ENCODE peak calls at places on chromosomes 6 and 20, in four cellular contexts. S is K562, P is HepG2, L is HCT116. K is an unnamed sample.

GRCh38 chr20:12875510-12875909 is 133.3 kb upstream of the SPTLC3 start:
- DNase-seq in L (no peak), S (no peak), P (peak; percentile 35), K (no peak)

GRCh38 chr20:397432-398237 is 10.5 kb upstream of the RBCK1 start:
- DNase-seq in P (no peak), S (no peak), L (no peak), K (no peak)

GRCh38 chr20:22810626-22811559 is 224.2 kb upstream of the SSTR4 start:
- DNase-seq in L (no peak), S (no peak), P (no peak), K (no peak)

GRCh38 chr20:25218492-25218891 is 23.0 kb downstream of the ENTPD6 start:
- DNase-seq in L (no peak), P (no peak), S (no peak), K (no peak)

GRCh38 chr20:24984963-24985640 is 7.4 kb downstream of the APMAP start:
- DNase-seq in L (no peak), P (no peak), S (no peak), K (no peak)

GRCh38 chr6:131367206-131367873 is 205.7 kb upstream of the ARG1 start:
- DNase-seq in S (no peak), P (peak; percentile 32), L (no peak), K (no peak)

GRCh38 chr20:57888591-57888990 is 178.8 kb upstream of the PMEPA1 start:
- DNase-seq in S (no peak), L (no peak), P (no peak), K (no peak)

GRCh38 chr20:4797275-4797674 is 75.6 kb downstream of the PRND start:
- DNase-seq in S (no peak), P (no peak), L (no peak), K (no peak)

GRCh38 chr20:11168026-11168425 is 494.2 kb upstream of the JAG1 start:
- DNase-seq in P (no peak), L (no peak), S (no peak), K (no peak)

DNA sequence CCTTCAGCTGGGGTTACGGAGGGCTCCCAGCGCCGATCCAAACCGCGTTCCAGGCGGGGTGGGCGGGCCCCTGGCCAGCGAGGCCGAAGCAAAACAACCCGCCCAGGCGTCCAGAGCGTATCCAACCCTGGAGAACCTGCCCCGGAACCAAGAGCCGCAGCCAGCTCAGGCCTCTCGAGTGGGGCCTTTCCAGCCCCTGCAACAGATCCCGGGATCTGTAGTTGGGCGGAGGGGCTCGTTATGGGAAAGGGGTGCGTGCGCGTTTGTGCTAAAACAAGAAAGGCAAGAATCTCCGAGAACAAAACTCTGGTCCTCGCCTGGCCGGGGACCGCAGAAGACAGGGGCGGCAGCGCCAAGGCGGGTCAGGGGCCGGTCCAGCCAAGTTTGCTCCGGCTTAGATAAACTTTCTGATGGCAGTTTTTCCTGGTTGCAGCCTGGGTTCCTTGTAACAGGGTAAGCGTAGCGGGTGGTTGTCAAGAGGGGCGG is 528 bp upstream of the RIN2 start:
- DNase-seq in P (peak; percentile 60), L (no peak), S (no peak), K (peak; percentile 82)
- TF ChIP-seq POLR2AphosphoS5 in P (peak; percentile 12), L (peak; percentile 53), S (no peak), K (peak; percentile 59)

GRCh38 chr6:28311139-28311823 is 24.7 kb downstream of the ZSCAN31 start:
- DNase-seq in L (no peak), P (no peak), S (no peak), K (no peak)
- TF ChIP-seq ELF1 in L (no peak), P (no peak), S (no peak), K (no peak)

GRCh38 chr6:17640477-17640917 is 40.4 kb downstream of the FAM8A1 start:
- DNase-seq in L (no peak), P (no peak), S (no peak), K (no peak)

GRCh38 chr6:17638212-17638611 is 38.1 kb downstream of the FAM8A1 start:
- DNase-seq in S (no peak), P (no peak), L (no peak), K (no peak)

GRCh38 chr6:17632929-17633328 is 32.8 kb downstream of the FAM8A1 start:
- DNase-seq in P (no peak), S (no peak), L (no peak), K (no peak)

GRCh38 chr6:17633465-17634188 is 33.5 kb downstream of the FAM8A1 start:
- DNase-seq in S (no peak), P (no peak), L (no peak), K (no peak)

DNA sequence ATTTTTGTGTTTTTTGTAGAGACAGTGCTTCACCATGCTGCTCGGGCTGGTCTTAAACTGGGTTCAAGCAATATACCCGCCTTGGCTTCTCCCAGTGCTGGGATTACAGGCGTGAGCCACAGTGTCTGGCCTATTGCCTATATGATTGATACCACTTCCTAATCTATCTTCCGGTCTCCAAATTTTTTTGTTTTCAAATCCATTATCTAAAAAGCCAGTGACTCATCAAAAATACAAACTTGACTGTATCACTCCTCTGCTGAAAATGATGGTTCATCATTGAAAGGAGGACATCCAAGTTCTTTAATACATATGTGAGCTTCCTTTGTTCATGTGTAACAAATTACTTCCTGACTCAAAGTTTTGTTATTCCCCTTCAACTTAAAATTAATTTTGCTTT is 35.5 kb downstream of the FAM8A1 start:
- DNase-seq in L (no peak), P (no peak), S (no peak), K (no peak)
- TF ChIP-seq POLR2AphosphoS5 in L (no peak), P (no peak), S (no peak), K (no peak)

GRCh38 chr6:101926149-101926925 is 532.8 kb downstream of the GRIK2 start:
- DNase-seq in S (no peak), P (no peak), L (no peak), K (no peak)
- TF ChIP-seq ELF1 in S (no peak), P (no peak), L (no peak), K (no peak)

GRCh38 chr20:32652739-32653526 is 20.8 kb downstream of the C20orf203 start:
- DNase-seq in L (peak; percentile 54), P (peak; percentile 89), S (peak; percentile 90), K (peak; percentile 91)
- TF ChIP-seq POLR2AphosphoS5 in L (no peak), P (no peak), S (no peak), K (no peak)

DNA sequence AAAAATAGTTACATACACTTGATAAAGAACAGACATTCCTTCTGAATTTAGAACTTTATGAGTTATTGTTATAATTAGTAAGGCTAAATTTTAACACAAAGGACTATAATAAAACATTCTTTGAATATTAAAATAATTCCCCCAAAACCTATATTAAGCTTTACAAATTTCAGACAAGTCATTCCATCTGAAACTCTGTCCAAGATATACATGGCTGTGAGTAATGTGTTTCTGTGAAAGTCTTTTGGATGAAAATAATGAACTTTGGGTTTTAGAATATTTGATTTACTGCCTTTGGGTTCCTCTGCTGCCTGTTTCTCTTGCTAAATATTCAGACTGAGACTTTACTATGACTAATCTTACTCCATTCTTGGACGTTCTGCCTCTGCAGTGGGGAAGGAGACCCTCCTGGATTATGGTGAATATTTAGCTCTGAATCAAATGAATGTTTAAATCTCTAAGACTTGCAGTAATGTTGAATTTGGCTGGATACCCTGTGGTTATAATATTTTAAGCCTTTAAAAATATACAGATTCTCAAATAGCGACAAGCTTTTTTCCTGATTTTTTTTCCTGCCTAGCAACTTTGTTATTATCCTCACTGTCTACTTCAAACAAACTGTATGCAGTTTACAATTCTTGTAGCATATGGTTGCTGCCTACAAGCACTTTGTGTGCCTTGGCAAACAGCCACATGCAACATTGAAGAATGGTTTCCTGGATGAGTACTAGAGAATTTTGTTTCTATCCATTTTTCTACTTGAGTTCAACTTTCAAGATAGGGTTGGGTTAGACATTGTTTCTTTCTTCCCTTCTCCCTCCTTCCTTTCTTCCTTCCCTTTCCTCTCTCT is 51.4 kb downstream of the TXLNB start:
- DNase-seq in P (no peak), L (no peak), S (no peak), K (no peak)
- TF ChIP-seq ELF1 in P (no peak), L (no peak), S (no peak), K (no peak)